ENCODE peak calls at places on chromosomes 7 and 10, in six cellular contexts. W, L, Z, I, E and Y are unnamed samples. For H3K9me3, the result is how much of the 10 kb centered on the place peaks cover.

GRCh38 chr7:145053781-145054180 is 217.9 kb upstream of the TPK1 start:
- DNase-seq in W (no peak), L (no peak), Z (no peak), I (no peak), E (no peak), Y (no peak)

GRCh38 chr7:44796034-44796503 is 412 bp upstream of the PPIA start:
- DNase-seq in W (peak), L (no peak), Z (peak), I (no peak), E (no peak), Y (no peak)

GRCh38 chr10:241451-241850 is 106.2 kb downstream of the ZMYND11 start:
- DNase-seq in W (no peak), L (no peak), Z (no peak), I (no peak), E (no peak), Y (no peak)

GRCh38 chr7:45568536-45569289 is 5.5 kb upstream of the ADCY1 start:
- DNase-seq in W (no peak), L (no peak), Z (no peak), I (peak), E (no peak), Y (no peak)

GRCh38 chr10:5648494-5649457 is 17.6 kb downstream of the ASB13 start:
- DNase-seq in W (no peak), L (no peak), Z (no peak), I (no peak), E (no peak), Y (no peak)

GRCh38 chr10:102509387-102509786 is 5.6 kb downstream of the SUFU start:
- DNase-seq in W (no peak), L (no peak), Z (peak), I (no peak), E (no peak), Y (no peak)

GRCh38 chr7:26052721-26053120 is 99.3 kb upstream of the NFE2L3 start:
- DNase-seq in W (peak), L (no peak), Z (no peak), I (no peak), E (no peak), Y (no peak)

GRCh38 chr7:36393826-36394225 is 4.2 kb downstream of the ANLN start:
- DNase-seq in W (no peak), L (no peak), Z (no peak), I (no peak), E (no peak), Y (no peak)

GRCh38 chr7:128017880-128018845 is 13.1 kb downstream of the LRRC4 start:
- DNase-seq in W (no peak), L (no peak), Z (no peak), I (peak), E (no peak), Y (no peak)

GRCh38 chr10:119496282-119496681 is 46.2 kb downstream of the RGS10 start:
- DNase-seq in W (no peak), L (no peak), Z (no peak), I (no peak), E (no peak), Y (no peak)

GRCh38 chr7:134331393-134331792 is 14.7 kb upstream of the SLC35B4 start:
- DNase-seq in W (no peak), L (no peak), Z (no peak), I (no peak), E (no peak), Y (no peak)

GRCh38 chr10:125161570-125162139 is 1.3 kb upstream of the CTBP2 start:
- DNase-seq in W (no peak), L (no peak), Z (no peak), I (peak), E (no peak), Y (no peak)

GRCh38 chr10:70773965-70774809 is 11.0 kb downstream of the TBATA start:
- DNase-seq in W (no peak), L (peak), Z (no peak), I (peak), E (no peak), Y (no peak)

GRCh38 chr7:92359801-92360200 is 87.5 kb upstream of the GATAD1 start:
- DNase-seq in W (no peak), L (no peak), Z (peak), I (no peak), E (no peak), Y (no peak)

GRCh38 chr7:139709460-139709859 is 68.3 kb downstream of the HIPK2 start:
- DNase-seq in W (no peak), L (no peak), Z (peak), I (peak), E (peak), Y (no peak)

GRCh38 chr7:15158141-15158810 is 255.7 kb upstream of the DGKB start:
- DNase-seq in W (no peak), L (no peak), Z (peak), I (no peak), E (no peak), Y (no peak)

GRCh38 chr7:76294344-76295024 is 8.0 kb upstream of the HSPB1 start:
- DNase-seq in W (peak), L (no peak), Z (peak), I (peak), E (peak), Y (no peak)

GRCh38 chr10:102326031-102326430 is 69.5 kb upstream of the NFKB2 start:
- DNase-seq in W (no peak), L (no peak), Z (no peak), I (no peak), E (no peak), Y (no peak)

GRCh38 chr10:71429929-71430328 is 33.2 kb downstream of the CDH23 start:
- DNase-seq in W (peak), L (no peak), Z (no peak), I (peak), E (no peak), Y (no peak)

GRCh38 chr10:58531084-58531695 is 18.5 kb downstream of the BICC1 start:
- DNase-seq in W (no peak), L (peak), Z (peak), I (no peak), E (peak), Y (peak)

GRCh38 chr7:109986701-109987100 is 1104.2 kb upstream of the LRRN3 start:
- DNase-seq in W (no peak), L (no peak), Z (no peak), I (no peak), E (no peak), Y (no peak)

GRCh38 chr7:51316262-51316665 is 345 bp downstream of the COBL start:
- DNase-seq in W (peak), L (no peak), Z (no peak), I (peak), E (peak), Y (no peak)

GRCh38 chr7:65216469-65216868 is 157.2 kb upstream of the ZNF92 start:
- DNase-seq in W (no peak), L (peak), Z (peak), I (peak), E (peak), Y (peak)

GRCh38 chr7:158255558-158255957 is 332.1 kb downstream of the PTPRN2 start:
- DNase-seq in W (no peak), L (no peak), Z (no peak), I (no peak), E (no peak), Y (no peak)

GRCh38 chr7:158256091-158256816 is 331.4 kb downstream of the PTPRN2 start:
- DNase-seq in W (no peak), L (no peak), Z (no peak), I (no peak), E (no peak), Y (no peak)

GRCh38 chr7:158257001-158257400 is 330.6 kb downstream of the PTPRN2 start:
- DNase-seq in W (no peak), L (no peak), Z (no peak), I (no peak), E (no peak), Y (no peak)

GRCh38 chr7:158252837-158253669 is 334.6 kb downstream of the PTPRN2 start:
- DNase-seq in W (no peak), L (no peak), Z (no peak), I (peak), E (no peak), Y (no peak)

DNA sequence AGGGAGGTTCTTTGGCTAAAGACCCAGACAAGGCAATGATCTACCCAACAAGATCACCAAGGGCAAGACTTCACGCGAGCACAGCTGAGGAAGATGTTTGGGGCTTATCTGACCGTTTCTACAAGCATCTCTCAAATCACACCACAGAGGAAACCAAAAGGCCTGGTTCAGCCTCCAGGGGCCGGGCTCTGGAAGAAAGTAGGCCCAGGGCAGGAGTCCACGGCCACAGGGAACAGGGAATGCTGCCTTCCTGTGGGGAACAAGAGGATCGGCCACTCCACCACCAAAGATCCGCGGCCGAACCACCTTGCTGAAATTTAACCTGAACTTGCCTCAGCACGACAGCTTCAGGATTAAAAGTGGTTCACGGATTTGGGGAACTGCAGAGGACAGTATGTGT is 332.5 kb downstream of the PTPRN2 start:
- DNase-seq in W (no peak), L (no peak), Z (no peak), I (no peak), E (no peak), Y (no peak)
- H3K9me3 ChIP-seq in W (under half), L (under half), Z (under half), I (under half), E (under half), Y (under half)

DNA sequence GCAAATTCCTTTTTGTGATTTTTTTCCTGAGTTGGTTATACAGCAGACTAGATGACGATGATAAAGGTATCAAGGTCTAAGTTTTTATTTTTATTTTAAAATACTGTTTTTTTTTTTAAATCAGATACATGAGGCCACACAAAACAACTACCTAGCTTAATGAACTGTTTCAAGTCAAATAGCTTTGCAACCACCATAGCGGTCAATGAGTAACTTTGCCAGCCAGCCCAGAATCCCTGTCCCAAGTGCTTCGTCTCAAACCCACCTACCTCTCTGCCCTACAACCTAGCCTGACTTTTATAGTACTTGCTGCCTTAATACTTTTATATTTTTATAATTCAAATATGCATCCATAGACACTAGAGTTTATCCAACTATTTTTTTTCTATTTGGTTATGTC is 676.5 kb downstream of the NRG3 start:
- DNase-seq in W (no peak), L (no peak), Z (no peak), I (no peak), E (no peak), Y (no peak)
- H3K9me3 ChIP-seq in W (under half), L (under half), Z (under half), I (under half), E (under half), Y (under half)

GRCh38 chr10:123549761-123550454 is 116.2 kb upstream of the GPR26 start:
- DNase-seq in W (no peak), L (no peak), Z (no peak), I (no peak), E (no peak), Y (no peak)
- H3K9me3 ChIP-seq in W (under half), L (under half), Z (under half), I (under half), E (under half), Y (under half)

GRCh38 chr7:87204933-87205332 is 14.6 kb downstream of the TMEM243 start:
- DNase-seq in W (no peak), L (no peak), Z (no peak), I (no peak), E (no peak), Y (no peak)
- H3K9me3 ChIP-seq in W (under half), L (under half), Z (under half), I (under half), E (under half), Y (under half)

GRCh38 chr7:154726368-154726767 is 276.6 kb downstream of the PAXIP1 start:
- DNase-seq in W (no peak), L (no peak), Z (no peak), I (no peak), E (no peak), Y (no peak)
- H3K9me3 ChIP-seq in W (under half), L (under half), Z (under half), I (under half), E (under half), Y (under half)